ENCODE peak calls at places on chromosome 11, in six cellular contexts. P, X, O, Y, F and A are unnamed samples.

GRCh38 chr11:83680351-83680750 is 394.2 kb upstream of the CCDC90B start:
- DNase-seq in P (no peak), X (no peak), O (no peak), Y (no peak), F (peak; percentile 44), A (no peak)

GRCh38 chr11:17171342-17171741 is 36.4 kb downstream of the PIK3C2A start:
- DNase-seq in P (no peak), X (no peak), O (peak; percentile 60), Y (no peak), F (no peak), A (no peak)

GRCh38 chr11:106503901-106504300 is 426.4 kb downstream of the AASDHPPT start:
- DNase-seq in P (no peak), X (no peak), O (no peak), Y (peak; percentile 8), F (no peak), A (no peak)

GRCh38 chr11:102451693-102452460 is 688 bp downstream of the TMEM123 start:
- DNase-seq in P (peak; percentile 70), X (peak; percentile 57), O (peak; percentile 28), Y (peak; percentile 65), F (peak; percentile 82), A (no peak)

GRCh38 chr11:8038393-8038792 is 42.6 kb upstream of the TUB start:
- DNase-seq in P (no peak), X (no peak), O (no peak), Y (no peak), F (peak; percentile 76), A (peak; percentile 69)

GRCh38 chr11:1014276-1014675 is 22.2 kb downstream of the MUC6 start:
- DNase-seq in P (no peak), X (no peak), O (no peak), Y (no peak), F (no peak), A (no peak)

GRCh38 chr11:57111646-57112045 is 70.1 kb upstream of the LRRC55 start:
- DNase-seq in P (no peak), X (no peak), O (no peak), Y (no peak), F (no peak), A (no peak)

GRCh38 chr11:66881436-66881835 is 24.6 kb downstream of the LRFN4 start:
- DNase-seq in P (no peak), X (no peak), O (no peak), Y (no peak), F (no peak), A (no peak)

GRCh38 chr11:73757598-73757997 is 3.3 kb downstream of the RAB6A start:
- DNase-seq in P (no peak), X (no peak), O (no peak), Y (no peak), F (no peak), A (no peak)

GRCh38 chr11:82927264-82927880 is 25.8 kb downstream of the DDIAS start:
- DNase-seq in P (no peak), X (peak; percentile 65), O (peak; percentile 64), Y (peak; percentile 25), F (peak; percentile 61), A (no peak)

GRCh38 chr11:126661051-126661450 is 305.6 kb downstream of the ST3GAL4 start:
- DNase-seq in P (no peak), X (no peak), O (no peak), Y (no peak), F (no peak), A (no peak)

GRCh38 chr11:59615132-59615636 is 390 bp downstream of the OSBP start:
- DNase-seq in P (peak; percentile 46), X (peak; percentile 39), O (no peak), Y (peak; percentile 78), F (no peak), A (no peak)

GRCh38 chr11:68461284-68461861 is 821 bp downstream of the PPP6R3 start:
- DNase-seq in P (no peak), X (peak; percentile 48), O (peak; percentile 17), Y (no peak), F (no peak), A (no peak)

GRCh38 chr11:132131051-132131450 is 760.6 kb downstream of the NTM start:
- DNase-seq in P (no peak), X (no peak), O (no peak), Y (no peak), F (no peak), A (no peak)

GRCh38 chr11:130071211-130071712 is 1.6 kb downstream of the APLP2 start:
- DNase-seq in P (no peak), X (no peak), O (peak; percentile 35), Y (no peak), F (no peak), A (no peak)

GRCh38 chr11:26285593-26285992 is 46.3 kb upstream of the ANO3 start:
- DNase-seq in P (no peak), X (no peak), O (no peak), Y (no peak), F (no peak), A (no peak)

GRCh38 chr11:117299351-117300300 is 8.5 kb downstream of the BACE1-AS start:
- DNase-seq in P (no peak), X (no peak), O (no peak), Y (peak; percentile 73), F (peak; percentile 20), A (no peak)

GRCh38 chr11:119316729-119317591 is at the start of gene MCAM:
- DNase-seq in P (no peak), X (no peak), O (peak; percentile 48), Y (peak; percentile 44), F (peak; percentile 81), A (no peak)

GRCh38 chr11:19953909-19954308 is 206.4 kb downstream of the DBX1 start:
- DNase-seq in P (no peak), X (peak; percentile 81), O (peak; percentile 91), Y (peak; percentile 66), F (peak; percentile 65), A (no peak)

GRCh38 chr11:31959711-31960110 is 131.2 kb upstream of the RCN1 start:
- DNase-seq in P (no peak), X (peak; percentile 9), O (peak; percentile 11), Y (no peak), F (no peak), A (no peak)

GRCh38 chr11:121610706-121611105 is 157.9 kb upstream of the SORL1-AS1 start:
- DNase-seq in P (no peak), X (no peak), O (no peak), Y (no peak), F (no peak), A (no peak)

GRCh38 chr11:111918390-111919256 is at the start of gene C11orf52:
- DNase-seq in P (no peak), X (no peak), O (peak; percentile 57), Y (peak; percentile 95), F (peak; percentile 45), A (no peak)

GRCh38 chr11:115117931-115118479 is 386.2 kb downstream of the CADM1 start:
- DNase-seq in P (no peak), X (no peak), O (no peak), Y (no peak), F (peak; percentile 35), A (no peak)

GRCh38 chr11:125429807-125430678 is 66.0 kb downstream of the FEZ1 start:
- DNase-seq in P (no peak), X (no peak), O (no peak), Y (no peak), F (no peak), A (no peak)

DNA sequence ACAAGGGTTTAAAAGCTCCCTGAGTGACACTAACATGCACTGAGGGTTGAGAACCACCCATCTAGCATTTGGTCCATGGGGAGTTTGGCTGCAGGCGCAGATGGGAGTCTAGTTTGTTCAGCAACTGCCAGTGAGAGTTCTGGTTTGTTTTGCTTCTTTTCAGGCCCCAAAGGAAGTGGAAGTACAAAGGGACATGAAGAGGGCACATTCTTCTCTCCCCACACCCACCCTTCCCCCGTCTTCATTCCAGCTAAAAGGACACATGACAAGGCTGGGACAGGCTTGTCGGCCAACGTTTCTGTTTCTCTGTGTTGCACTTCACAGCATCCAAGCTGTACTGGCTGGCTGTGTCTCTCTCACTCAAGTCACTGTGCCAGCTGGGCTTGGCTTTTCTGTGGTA is 8.2 kb upstream of the ENDOD1 start:
- DNase-seq in P (no peak), X (no peak), O (no peak), Y (no peak), F (peak; percentile 5), A (no peak)
- H3K27ac ChIP-seq in P (no peak overlapping the region), X (no peak overlapping the region), O (no peak overlapping the region), Y (no peak overlapping the region), F (no peak overlapping the region), A (no peak overlapping the region)

DNA sequence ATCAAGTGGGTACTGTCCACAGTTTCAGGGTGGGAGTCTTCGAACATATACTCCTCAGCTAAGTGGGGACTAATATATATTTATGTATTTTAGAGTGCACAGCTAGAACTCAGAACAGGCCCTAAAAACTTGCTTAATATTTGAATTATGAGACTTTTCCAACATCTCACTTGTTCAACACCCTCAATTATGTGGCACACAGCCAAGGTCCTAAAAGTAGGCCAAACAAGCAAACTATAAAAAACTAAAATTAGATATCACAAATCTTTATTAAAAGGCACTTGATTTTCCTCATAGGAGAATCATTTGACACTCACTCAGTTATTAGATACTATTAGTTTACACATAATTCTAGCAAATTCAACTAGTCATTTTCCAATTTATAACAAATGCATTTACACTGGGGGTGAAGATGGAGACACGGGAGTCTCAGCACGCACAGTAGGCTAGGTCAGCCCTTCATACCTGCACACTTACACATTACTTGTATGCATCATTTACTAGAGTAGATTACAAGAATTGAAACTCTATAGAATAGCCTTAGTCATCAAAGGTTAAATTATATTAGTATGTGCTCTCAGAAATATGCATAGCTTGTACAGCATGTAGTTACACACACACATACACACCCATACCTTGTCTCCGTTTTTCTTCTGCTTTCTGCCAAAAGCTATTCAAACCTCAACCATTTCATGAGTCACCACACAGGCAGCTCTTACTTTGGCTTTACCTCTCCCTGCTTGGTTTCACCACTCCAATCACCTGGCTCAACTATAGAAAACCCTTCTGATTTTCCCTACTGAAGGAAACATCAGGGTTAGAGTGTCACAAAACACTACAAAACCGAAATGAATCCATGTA is 171.5 kb downstream of the SBF2 start:
- DNase-seq in P (no peak), X (peak; percentile 23), O (peak; percentile 57), Y (no peak), F (no peak), A (no peak)
- H3K27ac ChIP-seq in P (no peak overlapping the region), X (peak overlapping the region; percentile 49), O (no peak overlapping the region), Y (no peak overlapping the region), F (no peak overlapping the region), A (peak overlapping the region; percentile 36)

DNA sequence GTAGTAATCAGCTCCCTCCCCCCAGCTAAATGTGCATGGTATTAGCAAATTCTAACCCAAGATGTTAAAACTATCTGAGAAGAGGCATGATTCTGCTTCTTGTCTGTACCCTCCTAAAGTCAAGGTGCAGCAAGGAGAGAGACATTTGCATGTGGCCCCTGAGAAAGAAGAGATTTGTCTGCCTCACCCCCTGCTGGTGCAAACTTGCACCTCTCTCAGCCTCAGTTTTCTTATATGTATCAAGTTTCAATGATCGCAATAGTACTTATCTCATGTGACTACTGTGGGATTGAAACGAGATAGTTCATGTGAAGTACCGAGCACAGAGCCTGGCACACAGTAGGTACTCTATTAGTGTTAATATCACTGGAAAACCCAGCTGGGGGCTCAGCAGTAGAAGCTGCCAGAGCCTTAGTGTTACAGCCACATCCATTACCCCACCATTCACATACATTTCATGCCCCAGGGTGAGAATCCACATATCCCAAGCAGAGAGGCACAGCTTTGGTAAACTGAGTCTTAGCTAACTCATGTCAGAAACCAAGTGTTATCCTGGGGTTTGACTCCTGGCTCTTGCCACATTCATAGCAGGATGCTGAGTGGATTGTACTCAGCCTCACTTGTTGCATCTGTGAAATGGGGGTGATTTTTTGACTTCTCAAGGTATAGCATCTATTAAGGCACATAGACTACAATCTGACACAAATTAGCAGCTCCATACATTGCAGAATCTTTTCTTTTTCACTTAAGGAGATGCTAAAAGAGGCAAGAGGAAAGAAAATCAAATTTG is 24.9 kb downstream of the CD44 start:
- DNase-seq in P (no peak), X (no peak), O (peak; percentile 31), Y (no peak), F (no peak), A (no peak)
- H3K27ac ChIP-seq in P (peak overlapping the region; percentile 96), X (peak overlapping the region; percentile 76), O (peak overlapping the region; percentile 45), Y (peak overlapping the region; percentile 14), F (no peak overlapping the region), A (peak overlapping the region; percentile 51)

GRCh38 chr11:3861698-3862097 is 6.2 kb downstream of the STIM1 start:
- DNase-seq in P (no peak), X (no peak), O (no peak), Y (no peak), F (no peak), A (no peak)
- H3K27ac ChIP-seq in P (no peak overlapping the region), X (no peak overlapping the region), O (no peak overlapping the region), Y (no peak overlapping the region), F (no peak overlapping the region), A (no peak overlapping the region)